ENCODE peak calls at places on chromosomes 12 and 14, in five cellular contexts. One of them, this sample, is unnamed.

GRCh38 chr12:96167492-96167891 is 26.7 kb upstream of the ELK3 start:
- DNase-seq in HCT116: no peak
- DNase-seq in tibial nerve: no peak
- DNase-seq in heart left ventricle: no peak
- DNase-seq in K562: no peak
- DNase-seq in this sample: no peak

GRCh38 chr12:95336387-95337067 is 118.9 kb downstream of the VEZT start:
- DNase-seq in HCT116: peak; percentile 65
- DNase-seq in tibial nerve: peak; percentile 70
- DNase-seq in heart left ventricle: peak; percentile 72
- DNase-seq in K562: peak; percentile 40
- DNase-seq in this sample: no peak

GRCh38 chr12:103877934-103878510 is 37.0 kb upstream of the NT5DC3 start:
- DNase-seq in HCT116: peak; percentile 64
- DNase-seq in tibial nerve: peak; percentile 54
- DNase-seq in heart left ventricle: peak; percentile 44
- DNase-seq in K562: peak; percentile 72
- DNase-seq in this sample: peak; percentile 78

GRCh38 chr14:76924363-76925151 is 98.3 kb downstream of the LRRC74A start:
- DNase-seq in HCT116: no peak
- DNase-seq in tibial nerve: no peak
- DNase-seq in heart left ventricle: no peak
- DNase-seq in K562: no peak
- DNase-seq in this sample: no peak

GRCh38 chr12:90163975-90164374 is 455.3 kb upstream of the ATP2B1 start:
- DNase-seq in HCT116: no peak
- DNase-seq in tibial nerve: no peak
- DNase-seq in heart left ventricle: no peak
- DNase-seq in K562: no peak
- DNase-seq in this sample: peak; percentile 13

GRCh38 chr12:30067156-30067555 is 283.4 kb upstream of the TMTC1 start:
- DNase-seq in HCT116: no peak
- DNase-seq in tibial nerve: no peak
- DNase-seq in heart left ventricle: no peak
- DNase-seq in K562: no peak
- DNase-seq in this sample: no peak

GRCh38 chr12:113239288-113239771 is 18.1 kb downstream of the TPCN1 start:
- DNase-seq in HCT116: no peak
- DNase-seq in tibial nerve: no peak
- DNase-seq in heart left ventricle: no peak
- DNase-seq in K562: no peak
- DNase-seq in this sample: no peak

GRCh38 chr12:22334696-22335290 is at the start of gene ST8SIA1:
- DNase-seq in HCT116: no peak
- DNase-seq in tibial nerve: no peak
- DNase-seq in heart left ventricle: no peak
- DNase-seq in K562: no peak
- DNase-seq in this sample: no peak

GRCh38 chr12:69247253-69248018 is 8.1 kb downstream of the CPSF6 start:
- DNase-seq in HCT116: no peak
- DNase-seq in tibial nerve: no peak
- DNase-seq in heart left ventricle: no peak
- DNase-seq in K562: no peak
- DNase-seq in this sample: no peak

GRCh38 chr14:50839048-50839447 is 8.1 kb upstream of the NIN start:
- DNase-seq in HCT116: no peak
- DNase-seq in tibial nerve: no peak
- DNase-seq in heart left ventricle: no peak
- DNase-seq in K562: no peak
- DNase-seq in this sample: no peak

GRCh38 chr12:25653487-25654175 is 100.5 kb upstream of the LMNTD1 start:
- DNase-seq in HCT116: no peak
- DNase-seq in tibial nerve: no peak
- DNase-seq in heart left ventricle: no peak
- DNase-seq in K562: no peak
- DNase-seq in this sample: peak; percentile 33

GRCh38 chr12:728781-729180 is 23.6 kb upstream of the WNK1 start:
- DNase-seq in HCT116: no peak
- DNase-seq in tibial nerve: no peak
- DNase-seq in heart left ventricle: no peak
- DNase-seq in K562: no peak
- DNase-seq in this sample: no peak

GRCh38 chr12:727321-727720 is 25.1 kb upstream of the WNK1 start:
- DNase-seq in HCT116: no peak
- DNase-seq in tibial nerve: no peak
- DNase-seq in heart left ventricle: no peak
- DNase-seq in K562: no peak
- DNase-seq in this sample: no peak

GRCh38 chr12:724194-724855 is 28.1 kb upstream of the WNK1 start:
- DNase-seq in HCT116: peak; percentile 27
- DNase-seq in tibial nerve: no peak
- DNase-seq in heart left ventricle: no peak
- DNase-seq in K562: no peak
- DNase-seq in this sample: peak; percentile 62

GRCh38 chr12:726281-727140 is 25.9 kb upstream of the WNK1 start:
- DNase-seq in HCT116: no peak
- DNase-seq in tibial nerve: no peak
- DNase-seq in heart left ventricle: no peak
- DNase-seq in K562: no peak
- DNase-seq in this sample: peak; percentile 42

DNA sequence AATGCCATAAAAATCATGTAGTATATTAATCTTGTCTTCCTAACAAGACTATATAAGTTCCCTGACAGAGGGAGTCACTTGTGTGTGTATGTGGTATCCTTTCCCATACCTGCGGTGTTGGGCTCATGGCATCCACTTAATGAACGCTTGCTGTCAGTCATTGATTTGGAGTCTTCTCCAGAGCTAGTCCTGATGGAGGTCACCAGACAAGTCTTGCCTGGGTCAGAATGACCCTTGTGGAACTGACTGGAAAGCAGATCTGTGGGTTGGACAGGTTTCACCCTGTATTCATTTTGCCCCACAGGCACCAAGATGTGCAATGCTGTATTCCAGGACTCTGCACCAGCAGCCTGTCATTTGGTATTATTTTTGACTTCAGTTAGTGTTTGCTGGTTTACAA is 27.3 kb upstream of the WNK1 start:
- DNase-seq in HCT116: no peak
- DNase-seq in tibial nerve: no peak
- DNase-seq in heart left ventricle: no peak
- DNase-seq in K562: no peak
- DNase-seq in this sample: no peak
- H3K4me3 ChIP-seq in HCT116: no peak overlapping the region
- H3K4me3 ChIP-seq in tibial nerve: no peak overlapping the region
- H3K4me3 ChIP-seq in heart left ventricle: no peak overlapping the region
- H3K4me3 ChIP-seq in K562: no peak overlapping the region
- H3K4me3 ChIP-seq in this sample: no peak overlapping the region

GRCh38 chr12:131452444-131452860 is 258.4 kb upstream of the SFSWAP start:
- DNase-seq in HCT116: no peak
- DNase-seq in tibial nerve: no peak
- DNase-seq in heart left ventricle: no peak
- DNase-seq in K562: peak; percentile 65
- DNase-seq in this sample: peak; percentile 73
- TF ChIP-seq CTCF in HCT116: peak; percentile 73
- TF ChIP-seq CTCF in tibial nerve: no peak
- TF ChIP-seq CTCF in heart left ventricle: no peak
- TF ChIP-seq CTCF in K562: peak; percentile 77
- TF ChIP-seq CTCF in this sample: peak; percentile 74

DNA sequence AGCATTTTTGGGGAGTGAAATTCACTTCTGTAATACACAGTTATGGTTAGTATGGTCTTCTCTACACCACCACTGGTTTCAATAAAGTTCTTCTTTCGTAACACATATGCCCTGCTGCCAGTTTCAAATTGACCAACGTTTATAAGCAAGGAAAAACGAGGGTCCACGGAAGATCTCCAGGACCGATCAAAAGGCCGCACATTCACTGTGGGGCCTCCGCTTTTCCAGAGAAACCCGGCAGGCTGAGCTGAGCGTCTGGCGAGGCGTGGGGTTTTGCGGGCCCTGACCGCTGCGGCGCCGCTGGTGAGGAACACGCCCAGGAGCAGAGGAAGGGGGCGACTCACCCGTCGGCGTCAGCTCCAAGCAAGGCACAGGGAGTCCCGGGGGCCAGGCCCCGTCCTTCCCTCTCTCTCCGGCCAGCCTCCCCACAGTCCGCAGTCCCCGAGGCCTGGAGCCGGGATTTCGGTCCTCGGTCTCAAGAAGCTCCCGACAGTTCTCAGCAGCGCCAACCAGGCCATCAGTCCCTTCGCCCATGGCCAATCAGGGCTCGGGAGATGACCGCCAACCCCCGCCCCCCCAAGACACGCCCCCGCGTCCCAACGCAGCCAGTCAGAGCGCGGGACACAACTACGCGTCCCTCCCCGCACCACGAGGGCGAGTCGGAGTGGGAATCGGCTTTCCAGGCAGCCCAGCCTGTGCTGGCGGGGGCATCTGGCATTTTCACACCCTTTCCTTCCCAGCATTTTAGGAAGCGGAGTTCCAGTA is at the start of gene MTERF2:
- DNase-seq in HCT116: peak; percentile 83
- DNase-seq in tibial nerve: peak; percentile 88
- DNase-seq in heart left ventricle: peak; percentile 96
- DNase-seq in K562: peak; percentile 97
- DNase-seq in this sample: peak; percentile 95
- TF ChIP-seq POLR2A in HCT116: no peak
- TF ChIP-seq POLR2A in tibial nerve: peak; percentile 18
- TF ChIP-seq POLR2A in heart left ventricle: no peak
- TF ChIP-seq POLR2A in K562: peak; percentile 85
- TF ChIP-seq POLR2A in this sample: no peak

GRCh38 chr14:101823511-101824120 is 62.1 kb downstream of the PPP2R5C start:
- DNase-seq in HCT116: no peak
- DNase-seq in tibial nerve: no peak
- DNase-seq in heart left ventricle: peak; percentile 72
- DNase-seq in K562: no peak
- DNase-seq in this sample: no peak
- H3K4me3 ChIP-seq in HCT116: no peak overlapping the region
- H3K4me3 ChIP-seq in tibial nerve: no peak overlapping the region
- H3K4me3 ChIP-seq in heart left ventricle: peak overlapping the region; percentile 4
- H3K4me3 ChIP-seq in K562: no peak overlapping the region
- H3K4me3 ChIP-seq in this sample: no peak overlapping the region

DNA sequence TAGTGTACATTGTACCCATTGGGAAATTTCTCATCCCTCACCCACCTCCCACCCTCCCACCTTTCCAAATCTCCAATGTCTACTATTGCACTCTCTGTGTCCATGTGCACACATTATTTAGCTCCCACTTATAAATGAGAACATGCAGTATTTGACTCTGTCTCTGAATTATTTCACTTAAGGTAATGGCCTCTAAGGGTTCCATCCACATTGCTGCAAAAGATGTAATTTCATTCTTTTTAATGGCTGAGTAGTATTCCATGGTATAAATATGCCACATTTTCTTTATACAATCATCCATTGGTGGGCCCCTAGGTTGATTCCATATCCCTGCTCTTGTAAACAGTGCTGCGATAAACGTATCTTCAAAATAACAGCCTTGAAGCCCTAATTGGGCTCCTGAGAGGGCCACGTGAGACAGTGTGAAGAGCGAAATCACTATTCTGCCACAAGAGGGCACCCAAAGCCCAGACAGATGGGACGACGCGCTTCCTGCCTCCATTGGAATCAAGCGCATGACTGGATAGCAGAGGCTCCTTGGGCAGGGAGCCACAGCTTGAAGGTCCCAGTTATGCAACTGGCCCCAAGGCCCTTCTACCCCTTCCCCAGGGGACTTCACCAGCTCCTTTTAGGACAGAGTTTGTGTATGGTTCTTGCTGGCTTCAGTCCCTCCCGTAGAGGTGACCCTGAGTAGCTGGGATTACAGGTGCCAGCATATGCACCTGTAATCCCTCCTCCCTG is 21.3 kb upstream of the CD27 start:
- DNase-seq in HCT116: peak; percentile 84
- DNase-seq in tibial nerve: peak; percentile 83
- DNase-seq in heart left ventricle: peak; percentile 87
- DNase-seq in K562: peak; percentile 73
- DNase-seq in this sample: peak; percentile 96
- TF ChIP-seq CTCF in HCT116: peak; percentile 78
- TF ChIP-seq CTCF in tibial nerve: peak; percentile 84
- TF ChIP-seq CTCF in heart left ventricle: peak; percentile 92
- TF ChIP-seq CTCF in K562: peak; percentile 84
- TF ChIP-seq CTCF in this sample: peak; percentile 77

GRCh38 chr12:7571253-7571652 is 67.7 kb upstream of the CD163 start:
- DNase-seq in HCT116: no peak
- DNase-seq in tibial nerve: no peak
- DNase-seq in heart left ventricle: no peak
- DNase-seq in K562: no peak
- DNase-seq in this sample: no peak
- TF ChIP-seq POLR2A in HCT116: no peak
- TF ChIP-seq POLR2A in tibial nerve: no peak
- TF ChIP-seq POLR2A in heart left ventricle: no peak
- TF ChIP-seq POLR2A in K562: no peak
- TF ChIP-seq POLR2A in this sample: no peak

DNA sequence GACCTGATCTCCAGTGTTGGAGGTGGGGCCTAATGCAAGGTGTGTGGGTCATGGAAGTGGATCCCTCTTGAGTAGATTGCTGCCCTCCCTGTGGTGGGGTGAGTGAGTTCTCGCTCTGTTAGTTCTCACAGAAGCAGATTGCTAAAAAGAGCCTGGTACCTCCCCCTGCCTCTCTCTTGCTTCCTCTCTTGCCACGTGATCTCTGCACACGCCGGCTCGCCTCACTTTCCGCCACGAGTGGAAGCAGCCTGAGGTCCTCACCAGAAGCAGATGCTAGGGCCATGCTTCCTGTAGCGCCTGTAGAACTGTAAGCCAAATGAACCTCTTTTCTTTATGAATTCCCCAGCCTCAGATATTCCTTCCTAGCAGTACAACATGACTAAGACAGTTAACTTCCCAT is 76.1 kb downstream of the ETV6 start:
- DNase-seq in HCT116: no peak
- DNase-seq in tibial nerve: no peak
- DNase-seq in heart left ventricle: no peak
- DNase-seq in K562: no peak
- DNase-seq in this sample: peak; percentile 35
- H3K4me3 ChIP-seq in HCT116: no peak overlapping the region
- H3K4me3 ChIP-seq in tibial nerve: no peak overlapping the region
- H3K4me3 ChIP-seq in heart left ventricle: no peak overlapping the region
- H3K4me3 ChIP-seq in K562: no peak overlapping the region
- H3K4me3 ChIP-seq in this sample: no peak overlapping the region

DNA sequence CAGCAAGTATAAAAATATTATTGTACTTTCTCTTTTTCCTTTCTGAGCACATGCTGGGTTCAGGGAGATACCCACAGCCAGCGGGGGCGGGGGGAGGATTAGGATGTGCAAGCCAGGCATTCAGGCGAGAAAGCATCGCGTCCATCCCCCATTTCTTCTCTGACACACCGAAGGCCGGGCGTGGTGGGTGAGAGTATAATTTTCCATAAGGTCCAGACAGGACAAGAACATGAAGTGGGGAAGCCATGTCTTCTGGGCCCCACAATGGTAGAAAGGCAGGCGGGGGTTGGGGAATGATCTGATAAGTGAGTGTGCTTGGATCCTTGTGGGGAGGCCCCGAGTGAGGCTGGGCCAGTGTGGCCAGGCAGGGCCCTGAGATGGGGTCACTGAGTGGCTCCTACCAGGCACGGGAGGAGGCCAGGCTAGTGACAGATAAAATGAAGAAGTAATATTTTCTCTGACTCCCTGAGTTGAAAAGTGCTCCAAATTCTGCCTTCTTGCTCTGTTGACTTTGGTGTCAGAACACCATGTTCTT is 10.7 kb upstream of the LRTM2 start:
- DNase-seq in HCT116: no peak
- DNase-seq in tibial nerve: no peak
- DNase-seq in heart left ventricle: no peak
- DNase-seq in K562: peak; percentile 35
- DNase-seq in this sample: no peak
- TF ChIP-seq CTCF in HCT116: no peak
- TF ChIP-seq CTCF in tibial nerve: no peak
- TF ChIP-seq CTCF in heart left ventricle: no peak
- TF ChIP-seq CTCF in K562: no peak
- TF ChIP-seq CTCF in this sample: no peak